ENCODE peak calls at places on chromosomes 3 and 15, in seven cellular contexts. One of them, this sample, is unnamed.
A peak's percentile ranks its signal among the peaks of the same experiment; 100 is the strongest.

GRCh38 chr3:178551916-178552321 is 15.7 kb downstream of the KCNMB2 start:
- DNase-seq in cardiac muscle cell: no peak
- DNase-seq in heart left ventricle: no peak
- DNase-seq in PC-3: no peak
- DNase-seq in neural progenitor cell: no peak
- DNase-seq in bronchial epithelial cell: no peak
- DNase-seq in DND-41: no peak
- DNase-seq in this sample: no peak

GRCh38 chr15:79969175-79969574 is 1.8 kb downstream of the BCL2A1 start:
- DNase-seq in cardiac muscle cell: no peak
- DNase-seq in bronchial epithelial cell: no peak
- DNase-seq in heart left ventricle: no peak
- DNase-seq in PC-3: no peak
- DNase-seq in neural progenitor cell: no peak
- DNase-seq in DND-41: no peak
- DNase-seq in this sample: no peak

GRCh38 chr3:149245738-149246451 is 24.3 kb upstream of the CP start:
- DNase-seq in neural progenitor cell: no peak
- DNase-seq in cardiac muscle cell: no peak
- DNase-seq in heart left ventricle: no peak
- DNase-seq in bronchial epithelial cell: peak; percentile 92
- DNase-seq in PC-3: peak; percentile 86
- DNase-seq in DND-41: no peak
- DNase-seq in this sample: no peak

GRCh38 chr3:28994161-28994905 is 286.5 kb upstream of the RBMS3 start:
- DNase-seq in PC-3: no peak
- DNase-seq in bronchial epithelial cell: peak; percentile 52
- DNase-seq in heart left ventricle: no peak
- DNase-seq in cardiac muscle cell: no peak
- DNase-seq in neural progenitor cell: peak; percentile 65
- DNase-seq in DND-41: no peak
- DNase-seq in this sample: no peak

GRCh38 chr3:46097691-46098241 is 70.5 kb upstream of the XCR1 start:
- DNase-seq in heart left ventricle: no peak
- DNase-seq in PC-3: no peak
- DNase-seq in cardiac muscle cell: no peak
- DNase-seq in DND-41: peak; percentile 58
- DNase-seq in neural progenitor cell: no peak
- DNase-seq in bronchial epithelial cell: no peak
- DNase-seq in this sample: no peak

GRCh38 chr3:141093971-141094401 is 42.8 kb downstream of the SPSB4 start:
- DNase-seq in neural progenitor cell: no peak
- DNase-seq in bronchial epithelial cell: peak; percentile 46
- DNase-seq in heart left ventricle: peak; percentile 85
- DNase-seq in DND-41: no peak
- DNase-seq in PC-3: no peak
- DNase-seq in cardiac muscle cell: no peak
- DNase-seq in this sample: peak; percentile 60

GRCh38 chr3:42936157-42936981 is 30.4 kb downstream of the ZNF662 start:
- DNase-seq in bronchial epithelial cell: peak; percentile 6
- DNase-seq in heart left ventricle: peak; percentile 63
- DNase-seq in PC-3: no peak
- DNase-seq in DND-41: no peak
- DNase-seq in neural progenitor cell: no peak
- DNase-seq in cardiac muscle cell: no peak
- DNase-seq in this sample: peak; percentile 65

GRCh38 chr15:56886450-56886856 is 32.0 kb upstream of the TCF12 start:
- DNase-seq in neural progenitor cell: peak; percentile 10
- DNase-seq in DND-41: peak; percentile 9
- DNase-seq in heart left ventricle: no peak
- DNase-seq in PC-3: no peak
- DNase-seq in cardiac muscle cell: no peak
- DNase-seq in bronchial epithelial cell: no peak
- DNase-seq in this sample: no peak

GRCh38 chr3:182491571-182491970 is 301.7 kb upstream of the ATP11B start:
- DNase-seq in bronchial epithelial cell: no peak
- DNase-seq in DND-41: no peak
- DNase-seq in PC-3: no peak
- DNase-seq in cardiac muscle cell: no peak
- DNase-seq in neural progenitor cell: no peak
- DNase-seq in heart left ventricle: no peak
- DNase-seq in this sample: no peak

GRCh38 chr3:23275061-23275460 is 71.9 kb downstream of the UBE2E2 start:
- DNase-seq in cardiac muscle cell: no peak
- DNase-seq in DND-41: no peak
- DNase-seq in PC-3: no peak
- DNase-seq in heart left ventricle: no peak
- DNase-seq in neural progenitor cell: no peak
- DNase-seq in bronchial epithelial cell: no peak
- DNase-seq in this sample: no peak

GRCh38 chr15:79673416-79674123 is 223.2 kb downstream of the MTHFS start:
- DNase-seq in cardiac muscle cell: no peak
- DNase-seq in DND-41: no peak
- DNase-seq in heart left ventricle: no peak
- DNase-seq in neural progenitor cell: peak; percentile 40
- DNase-seq in PC-3: peak; percentile 56
- DNase-seq in bronchial epithelial cell: peak; percentile 21
- DNase-seq in this sample: no peak

GRCh38 chr3:57279685-57280084 is 12.8 kb downstream of the ASB14 start:
- DNase-seq in heart left ventricle: no peak
- DNase-seq in neural progenitor cell: no peak
- DNase-seq in cardiac muscle cell: no peak
- DNase-seq in bronchial epithelial cell: peak; percentile 22
- DNase-seq in DND-41: no peak
- DNase-seq in PC-3: no peak
- DNase-seq in this sample: no peak

GRCh38 chr15:61157933-61158332 is 71.2 kb downstream of the RORA start:
- DNase-seq in cardiac muscle cell: no peak
- DNase-seq in neural progenitor cell: no peak
- DNase-seq in DND-41: no peak
- DNase-seq in heart left ventricle: peak; percentile 65
- DNase-seq in PC-3: no peak
- DNase-seq in bronchial epithelial cell: no peak
- DNase-seq in this sample: no peak

GRCh38 chr3:108305484-108306172 is 9.3 kb downstream of the HHLA2 start:
- DNase-seq in cardiac muscle cell: no peak
- DNase-seq in DND-41: no peak
- DNase-seq in heart left ventricle: no peak
- DNase-seq in bronchial epithelial cell: peak; percentile 43
- DNase-seq in PC-3: peak; percentile 94
- DNase-seq in neural progenitor cell: no peak
- DNase-seq in this sample: peak; percentile 70

GRCh38 chr3:11591401-11592266 is 52.1 kb downstream of the VGLL4 start:
- DNase-seq in bronchial epithelial cell: peak; percentile 44
- DNase-seq in DND-41: no peak
- DNase-seq in cardiac muscle cell: peak; percentile 79
- DNase-seq in heart left ventricle: no peak
- DNase-seq in neural progenitor cell: peak; percentile 96
- DNase-seq in PC-3: peak; percentile 50
- DNase-seq in this sample: no peak

GRCh38 chr3:143654906-143655305 is 193.4 kb downstream of the SLC9A9 start:
- DNase-seq in DND-41: no peak
- DNase-seq in bronchial epithelial cell: peak; percentile 79
- DNase-seq in neural progenitor cell: no peak
- DNase-seq in PC-3: no peak
- DNase-seq in cardiac muscle cell: no peak
- DNase-seq in heart left ventricle: no peak
- DNase-seq in this sample: no peak

GRCh38 chr3:35659808-35660207 is 20.5 kb downstream of the ARPP21 start:
- DNase-seq in neural progenitor cell: peak; percentile 20
- DNase-seq in heart left ventricle: no peak
- DNase-seq in bronchial epithelial cell: peak; percentile 42
- DNase-seq in cardiac muscle cell: peak; percentile 27
- DNase-seq in PC-3: peak; percentile 40
- DNase-seq in DND-41: peak; percentile 72
- DNase-seq in this sample: no peak

GRCh38 chr15:84807228-84807627 is 9.9 kb upstream of the ALPK3 start:
- DNase-seq in heart left ventricle: no peak
- DNase-seq in neural progenitor cell: no peak
- DNase-seq in bronchial epithelial cell: no peak
- DNase-seq in DND-41: no peak
- DNase-seq in cardiac muscle cell: no peak
- DNase-seq in PC-3: no peak
- DNase-seq in this sample: no peak

GRCh38 chr15:84800365-84800806 is 16.8 kb upstream of the ALPK3 start:
- DNase-seq in bronchial epithelial cell: no peak
- DNase-seq in cardiac muscle cell: no peak
- DNase-seq in DND-41: no peak
- DNase-seq in heart left ventricle: no peak
- DNase-seq in neural progenitor cell: no peak
- DNase-seq in PC-3: no peak
- DNase-seq in this sample: no peak

GRCh38 chr15:84810073-84810840 is 6.9 kb upstream of the ALPK3 start:
- DNase-seq in PC-3: peak; percentile 29
- DNase-seq in DND-41: no peak
- DNase-seq in cardiac muscle cell: no peak
- DNase-seq in neural progenitor cell: peak; percentile 31
- DNase-seq in heart left ventricle: no peak
- DNase-seq in bronchial epithelial cell: peak; percentile 26
- DNase-seq in this sample: peak; percentile 40

GRCh38 chr15:84804005-84804803 is 13.0 kb upstream of the ALPK3 start:
- DNase-seq in neural progenitor cell: no peak
- DNase-seq in bronchial epithelial cell: no peak
- DNase-seq in cardiac muscle cell: no peak
- DNase-seq in heart left ventricle: no peak
- DNase-seq in DND-41: no peak
- DNase-seq in PC-3: no peak
- DNase-seq in this sample: peak; percentile 16

GRCh38 chr15:84805221-84805620 is 11.9 kb upstream of the ALPK3 start:
- DNase-seq in heart left ventricle: no peak
- DNase-seq in neural progenitor cell: no peak
- DNase-seq in bronchial epithelial cell: no peak
- DNase-seq in PC-3: no peak
- DNase-seq in DND-41: no peak
- DNase-seq in cardiac muscle cell: no peak
- DNase-seq in this sample: no peak
- TF ChIP-seq CTCF in heart left ventricle: no peak
- TF ChIP-seq CTCF in neural progenitor cell: no peak
- TF ChIP-seq CTCF in bronchial epithelial cell: no peak
- TF ChIP-seq CTCF in PC-3: no peak
- TF ChIP-seq CTCF in DND-41: no peak
- TF ChIP-seq CTCF in cardiac muscle cell: no peak
- TF ChIP-seq CTCF in this sample: no peak

DNA sequence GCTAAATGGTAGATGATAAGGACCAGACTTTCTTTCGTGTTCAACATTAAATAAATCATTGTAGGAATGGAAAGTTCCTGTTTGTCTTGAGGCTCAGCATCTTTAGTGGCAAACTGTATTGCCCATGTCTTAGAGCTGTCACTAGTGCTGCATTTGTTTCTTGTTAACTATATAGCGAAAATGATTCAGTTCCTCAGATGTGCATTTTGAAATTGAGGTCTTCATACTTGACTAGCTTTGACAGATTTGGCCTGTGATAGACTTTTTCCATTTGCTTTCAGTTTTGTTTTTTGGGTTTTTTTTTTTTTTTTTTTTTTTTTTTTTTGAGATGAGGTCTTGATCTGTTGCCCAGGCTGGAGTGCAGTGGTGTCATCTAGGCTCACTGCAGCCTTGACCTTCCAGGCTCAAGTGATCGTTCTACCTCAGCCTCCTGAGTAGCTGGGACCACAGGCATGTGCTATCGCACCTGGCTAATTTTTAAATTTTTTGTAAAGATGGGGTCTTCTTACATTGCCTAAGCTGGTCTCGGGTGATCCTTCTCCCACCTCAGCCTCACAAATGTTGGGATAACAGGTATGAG is 9.5 kb upstream of the RPLP1 start:
- DNase-seq in heart left ventricle: no peak
- DNase-seq in PC-3: no peak
- DNase-seq in bronchial epithelial cell: no peak
- DNase-seq in DND-41: no peak
- DNase-seq in cardiac muscle cell: no peak
- DNase-seq in neural progenitor cell: no peak
- DNase-seq in this sample: no peak
- H3K36me3 ChIP-seq in heart left ventricle: no peaks in the 10 kb centered on the region
- H3K36me3 ChIP-seq in PC-3: peaks cover 81% of the 10 kb centered on the region
- H3K36me3 ChIP-seq in bronchial epithelial cell: peaks cover 2% of the 10 kb centered on the region
- H3K36me3 ChIP-seq in DND-41: peaks cover 86% of the 10 kb centered on the region
- H3K36me3 ChIP-seq in cardiac muscle cell: peaks cover 6% of the 10 kb centered on the region
- H3K36me3 ChIP-seq in neural progenitor cell: peaks cover 71% of the 10 kb centered on the region
- H3K36me3 ChIP-seq in this sample: no peaks in the 10 kb centered on the region

GRCh38 chr15:76327191-76328105 is 9.1 kb upstream of the ISL2 start:
- DNase-seq in neural progenitor cell: no peak
- DNase-seq in PC-3: peak; percentile 64
- DNase-seq in bronchial epithelial cell: peak; percentile 47
- DNase-seq in DND-41: no peak
- DNase-seq in cardiac muscle cell: no peak
- DNase-seq in heart left ventricle: peak; percentile 44
- DNase-seq in this sample: no peak

GRCh38 chr15:76330281-76330680 is 6.3 kb upstream of the ISL2 start:
- DNase-seq in cardiac muscle cell: peak; percentile 63
- DNase-seq in heart left ventricle: peak; percentile 48
- DNase-seq in PC-3: peak; percentile 79
- DNase-seq in neural progenitor cell: peak; percentile 76
- DNase-seq in DND-41: no peak
- DNase-seq in bronchial epithelial cell: peak; percentile 55
- DNase-seq in this sample: no peak

GRCh38 chr15:76328106-76328696 is 8.4 kb upstream of the ISL2 start:
- DNase-seq in cardiac muscle cell: no peak
- DNase-seq in neural progenitor cell: no peak
- DNase-seq in DND-41: no peak
- DNase-seq in bronchial epithelial cell: no peak
- DNase-seq in heart left ventricle: peak; percentile 9
- DNase-seq in PC-3: no peak
- DNase-seq in this sample: no peak

GRCh38 chr15:76325704-76326103 is 10.9 kb upstream of the ISL2 start:
- DNase-seq in neural progenitor cell: no peak
- DNase-seq in DND-41: no peak
- DNase-seq in bronchial epithelial cell: no peak
- DNase-seq in cardiac muscle cell: no peak
- DNase-seq in PC-3: no peak
- DNase-seq in heart left ventricle: no peak
- DNase-seq in this sample: no peak

GRCh38 chr15:76328962-76329361 is 7.6 kb upstream of the ISL2 start:
- DNase-seq in cardiac muscle cell: no peak
- DNase-seq in heart left ventricle: no peak
- DNase-seq in bronchial epithelial cell: peak; percentile 69
- DNase-seq in DND-41: no peak
- DNase-seq in neural progenitor cell: no peak
- DNase-seq in PC-3: peak; percentile 63
- DNase-seq in this sample: no peak
- H3K27me3 ChIP-seq in cardiac muscle cell: peaks cover 24% of the 10 kb centered on the region
- H3K27me3 ChIP-seq in heart left ventricle: peaks cover 13% of the 10 kb centered on the region
- H3K27me3 ChIP-seq in bronchial epithelial cell: peaks cover 1% of the 10 kb centered on the region
- H3K27me3 ChIP-seq in DND-41: peaks cover 3% of the 10 kb centered on the region
- H3K27me3 ChIP-seq in neural progenitor cell: peaks cover 17% of the 10 kb centered on the region
- H3K27me3 ChIP-seq in PC-3: no peaks in the 10 kb centered on the region
- H3K27me3 ChIP-seq in this sample: peaks cover 38% of the 10 kb centered on the region

DNA sequence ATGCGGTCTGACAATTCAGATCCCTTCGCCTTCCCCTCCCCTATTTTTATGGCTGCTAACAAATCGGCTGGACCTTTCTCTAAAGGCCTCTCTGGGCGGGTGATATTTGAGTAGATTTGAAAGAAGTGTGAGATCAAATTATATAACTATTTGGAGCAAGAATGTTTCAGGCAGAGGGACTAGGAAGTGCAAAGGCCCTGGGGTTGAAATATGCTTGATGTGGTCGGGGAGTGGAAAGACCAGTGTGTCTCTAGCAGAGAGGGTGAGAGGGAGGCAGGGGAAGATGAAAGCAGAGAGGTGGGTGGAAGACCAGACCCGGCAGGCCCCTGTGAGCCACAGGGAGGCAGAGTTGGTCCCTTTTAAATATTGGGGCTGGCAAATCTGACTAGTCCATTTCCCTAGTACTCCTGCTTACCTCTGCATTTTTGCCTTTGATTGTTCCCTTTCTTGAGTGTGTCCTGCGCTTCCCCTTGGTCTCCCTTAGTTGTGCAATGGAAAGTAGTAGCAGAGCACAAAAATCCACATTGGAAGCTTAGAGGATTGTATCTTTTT is 32.3 kb downstream of the SLCO3A1 start:
- DNase-seq in neural progenitor cell: peak; percentile 18
- DNase-seq in PC-3: no peak
- DNase-seq in cardiac muscle cell: peak; percentile 23
- DNase-seq in DND-41: peak; percentile 5
- DNase-seq in heart left ventricle: no peak
- DNase-seq in bronchial epithelial cell: no peak
- DNase-seq in this sample: no peak
- TF ChIP-seq CTCF in neural progenitor cell: peak; percentile 34
- TF ChIP-seq CTCF in PC-3: no peak
- TF ChIP-seq CTCF in cardiac muscle cell: peak; percentile 24
- TF ChIP-seq CTCF in DND-41: peak; percentile 20
- TF ChIP-seq CTCF in heart left ventricle: peak; percentile 41
- TF ChIP-seq CTCF in bronchial epithelial cell: peak; percentile 25
- TF ChIP-seq CTCF in this sample: peak; percentile 19